ENCODE peak calls at places on chromosome 19, in five cellular contexts. W, D, M, B and U are unnamed samples.

GRCh38 chr19:18419195-18419698 is at the start of gene SSBP4:
- DNase-seq in W (peak; percentile 62), D (peak; percentile 74), M (no peak), B (peak; percentile 84), U (peak; percentile 85)

GRCh38 chr19:33067121-33067520 is 2.4 kb upstream of the RHPN2 start:
- DNase-seq in W (no peak), D (no peak), M (no peak), B (no peak), U (no peak)

GRCh38 chr19:18736415-18737336 is 53.2 kb downstream of the CRTC1 start:
- DNase-seq in W (no peak), D (no peak), M (no peak), B (no peak), U (no peak)

GRCh38 chr19:46639356-46640061 is 3.5 kb upstream of the GNG8 start:
- DNase-seq in W (peak; percentile 84), D (peak; percentile 68), M (no peak), B (peak; percentile 90), U (peak; percentile 41)

GRCh38 chr19:9057505-9058258 is 29.2 kb upstream of the OR1M1 start:
- DNase-seq in W (no peak), D (no peak), M (no peak), B (no peak), U (no peak)

GRCh38 chr19:54478677-54479266 is 5.7 kb upstream of the CDC42EP5 start:
- DNase-seq in W (no peak), D (no peak), M (no peak), B (peak; percentile 53), U (peak; percentile 68)

GRCh38 chr19:31413353-31413752 is 64.1 kb upstream of the TSHZ3 start:
- DNase-seq in W (no peak), D (no peak), M (no peak), B (no peak), U (no peak)

GRCh38 chr19:31675187-31675913 is 326.1 kb upstream of the TSHZ3 start:
- DNase-seq in W (no peak), D (no peak), M (no peak), B (no peak), U (no peak)

GRCh38 chr19:50461066-50461875 is 15.0 kb upstream of the EMC10 start:
- DNase-seq in W (no peak), D (no peak), M (peak; percentile 33), B (peak; percentile 69), U (peak; percentile 89)

GRCh38 chr19:38073806-38074685 is 150.0 kb downstream of the DPF1 start:
- DNase-seq in W (no peak), D (no peak), M (no peak), B (peak; percentile 16), U (no peak)

GRCh38 chr19:38071647-38072046 is 152.4 kb downstream of the DPF1 start:
- DNase-seq in W (no peak), D (no peak), M (no peak), B (no peak), U (no peak)

GRCh38 chr19:38070573-38070972 is 153.4 kb downstream of the DPF1 start:
- DNase-seq in W (no peak), D (no peak), M (no peak), B (no peak), U (no peak)

GRCh38 chr19:38076337-38076736 is 147.7 kb downstream of the DPF1 start:
- DNase-seq in W (no peak), D (no peak), M (no peak), B (no peak), U (no peak)

DNA sequence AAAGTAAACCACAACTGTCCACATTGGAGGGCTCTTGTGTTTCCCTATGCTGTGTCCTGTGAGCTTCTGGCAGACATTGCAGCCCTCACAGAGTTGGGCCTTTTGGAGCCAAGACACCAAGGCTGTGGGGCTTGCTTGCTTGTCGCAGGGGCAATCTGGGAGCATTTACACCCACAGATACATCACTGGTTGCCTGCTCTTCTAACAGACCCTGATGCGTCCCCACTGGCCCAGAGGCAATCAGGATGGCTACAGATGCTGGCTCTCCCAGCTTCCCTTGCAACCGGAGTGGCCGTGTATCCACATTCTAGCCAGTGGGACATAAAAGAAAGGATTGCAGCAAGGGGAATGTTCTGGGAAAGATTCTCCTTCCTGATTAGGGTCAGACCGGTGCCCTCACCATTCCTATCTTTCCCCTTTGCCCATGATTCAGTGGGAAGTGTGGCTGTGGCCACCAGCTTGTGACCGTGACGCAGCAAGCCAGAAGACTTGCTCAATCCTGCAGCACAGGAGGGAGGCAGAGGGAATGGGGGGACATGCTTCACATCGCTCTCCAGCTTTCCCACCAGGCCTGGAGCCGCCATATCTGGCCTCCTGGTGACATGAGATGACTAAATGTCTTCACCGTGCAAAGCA is 151.1 kb downstream of the DPF1 start:
- DNase-seq in W (no peak), D (no peak), M (no peak), B (no peak), U (no peak)
- H3K4me3 ChIP-seq in W (no peak overlapping the region), D (no peak overlapping the region), M (no peak overlapping the region), B (no peak overlapping the region), U (no peak overlapping the region)

GRCh38 chr19:28984315-28984714 is 228.6 kb downstream of the UQCRFS1 start:
- DNase-seq in W (no peak), D (no peak), M (no peak), B (no peak), U (no peak)

GRCh38 chr19:28985201-28985600 is 227.8 kb downstream of the UQCRFS1 start:
- DNase-seq in W (no peak), D (no peak), M (no peak), B (no peak), U (no peak)

GRCh38 chr19:28981994-28982393 is 231.0 kb downstream of the UQCRFS1 start:
- DNase-seq in W (no peak), D (no peak), M (no peak), B (no peak), U (no peak)

GRCh38 chr19:28977826-28978225 is 235.1 kb downstream of the UQCRFS1 start:
- DNase-seq in W (no peak), D (no peak), M (no peak), B (no peak), U (no peak)

GRCh38 chr19:28980236-28980868 is 232.6 kb downstream of the UQCRFS1 start:
- DNase-seq in W (no peak), D (no peak), M (no peak), B (no peak), U (no peak)
- TF ChIP-seq CTCF in W (no peak), D (no peak), M (no peak), B (no peak), U (no peak)

GRCh38 chr19:11370744-11371143 is 3.7 kb upstream of the SWSAP1 start:
- DNase-seq in W (no peak), D (no peak), M (no peak), B (no peak), U (no peak)

GRCh38 chr19:11373885-11374448 is 499 bp upstream of the SWSAP1 start:
- DNase-seq in W (no peak), D (no peak), M (no peak), B (peak; percentile 60), U (no peak)

GRCh38 chr19:11374449-11375142 is at the start of gene SWSAP1:
- DNase-seq in W (peak; percentile 99), D (peak; percentile 99), M (peak; percentile 97), B (peak; percentile 99), U (peak; percentile 100)

GRCh38 chr19:11375143-11375948 is 880 bp downstream of the SWSAP1 start:
- DNase-seq in W (peak; percentile 64), D (peak; percentile 49), M (no peak), B (peak; percentile 77), U (peak; percentile 88)

GRCh38 chr19:11373166-11373884 is 1.1 kb upstream of the SWSAP1 start:
- DNase-seq in W (no peak), D (no peak), M (no peak), B (peak; percentile 43), U (peak; percentile 28)
- H3K4me3 ChIP-seq in W (no peak overlapping the region), D (no peak overlapping the region), M (no peak overlapping the region), B (peak overlapping the region; percentile 60), U (peak overlapping the region; percentile 81)

GRCh38 chr19:58007285-58007684 is 4.7 kb upstream of the ZNF606 start:
- DNase-seq in W (no peak), D (no peak), M (no peak), B (peak; percentile 16), U (no peak)
- TF ChIP-seq CTCF in W (no peak), D (no peak), M (no peak), B (no peak), U (no peak)

GRCh38 chr19:39497850-39498261 is 891 bp upstream of the DLL3 start:
- DNase-seq in W (no peak), D (no peak), M (no peak), B (peak; percentile 64), U (peak; percentile 59)

GRCh38 chr19:39499082-39499642 is 415 bp downstream of the DLL3 start:
- DNase-seq in W (no peak), D (no peak), M (no peak), B (no peak), U (peak; percentile 24)

GRCh38 chr19:39500543-39500942 is 1.8 kb downstream of the DLL3 start:
- DNase-seq in W (no peak), D (no peak), M (no peak), B (no peak), U (no peak)

GRCh38 chr19:39499932-39500331 is 1.2 kb downstream of the DLL3 start:
- DNase-seq in W (no peak), D (no peak), M (no peak), B (no peak), U (no peak)

DNA sequence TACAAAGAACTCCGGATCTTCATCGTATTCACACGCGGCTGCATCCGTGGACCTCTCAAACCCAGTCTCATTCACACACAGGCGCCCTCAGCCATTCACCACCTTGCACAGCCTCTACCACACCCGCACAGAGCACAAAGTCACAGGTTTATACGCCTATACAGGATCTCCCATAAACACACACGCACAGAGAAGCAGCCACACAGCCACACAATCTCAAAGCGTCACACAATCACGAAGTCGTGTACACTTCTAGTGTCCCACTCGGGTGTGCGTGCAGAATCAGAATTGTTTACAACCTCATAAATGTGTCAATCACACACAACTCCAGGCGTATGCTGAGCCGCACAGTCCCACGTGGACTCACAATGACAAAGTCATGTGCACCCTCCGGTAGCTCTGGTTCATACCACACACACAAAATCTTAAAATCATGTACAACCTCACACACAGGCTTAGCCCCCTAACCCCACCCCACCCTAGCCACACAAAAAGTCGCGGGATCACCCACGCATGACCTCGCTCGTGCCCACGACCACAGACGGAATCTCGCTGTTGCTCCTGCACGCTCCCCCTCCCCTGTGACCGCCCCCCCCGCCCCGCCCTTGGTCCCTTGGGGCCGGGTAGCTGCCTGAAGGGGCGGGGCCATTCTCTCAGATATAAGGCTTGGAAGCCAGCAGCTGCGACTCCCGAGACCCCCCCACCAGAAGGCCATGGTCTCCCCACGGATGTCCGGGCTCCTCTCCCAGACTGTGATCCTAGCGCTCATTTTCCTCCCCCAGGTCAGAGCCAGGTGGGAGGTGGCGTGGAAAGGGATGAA is at the start of gene DLL3:
- DNase-seq in W (no peak), D (no peak), M (no peak), B (peak; percentile 33), U (no peak)
- H3K4me3 ChIP-seq in W (no peak within 1 kb of the TSS), D (peak within 1 kb of the TSS; percentile 16), M (no peak within 1 kb of the TSS), B (peak within 1 kb of the TSS; percentile 28), U (no peak within 1 kb of the TSS)

DNA sequence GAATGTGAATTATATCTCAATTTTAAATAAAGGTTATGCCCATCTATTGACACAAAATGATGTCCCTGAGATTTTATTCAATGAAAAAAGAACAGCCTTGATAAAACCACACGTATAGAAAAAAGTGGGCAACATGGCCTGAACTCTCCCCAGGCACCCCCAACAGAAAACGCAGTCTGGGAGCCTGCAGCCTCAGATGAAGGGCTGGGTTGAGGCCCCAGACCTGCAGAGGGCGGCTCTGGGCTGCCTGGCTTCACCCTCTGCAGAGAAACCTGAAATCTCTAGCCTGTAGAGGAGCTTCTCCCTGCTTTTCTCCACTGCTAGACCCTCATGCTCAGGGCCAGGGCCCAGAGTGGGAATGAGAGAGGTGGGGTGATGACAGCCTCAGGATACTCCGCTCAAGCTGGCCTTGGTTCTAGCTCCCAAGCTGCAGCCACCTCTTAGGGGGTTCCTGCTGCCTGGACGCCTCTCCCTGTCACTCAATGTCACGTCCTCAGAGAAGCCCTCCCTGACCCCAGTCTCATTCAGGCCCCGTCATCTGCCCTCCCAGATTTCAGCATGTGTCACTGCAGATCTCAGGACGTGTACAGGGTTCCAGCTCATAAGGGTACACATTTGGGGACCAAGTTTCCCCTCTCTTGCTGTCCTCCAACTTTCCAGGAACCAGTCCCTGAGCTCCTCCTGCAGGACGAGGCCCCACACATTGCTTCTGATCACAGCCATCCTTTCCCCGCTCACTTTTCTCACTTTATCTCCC is 1.8 kb downstream of the MBD3 start:
- DNase-seq in W (no peak), D (no peak), M (no peak), B (peak; percentile 58), U (peak; percentile 67)
- TF ChIP-seq CTCF in W (no peak), D (no peak), M (no peak), B (peak; percentile 18), U (peak; percentile 51)